ENCODE peak calls at places on chromosomes 6 and 20, in seven cellular contexts. M is brain microvascular endothelial cell, C is heart left ventricle, A is left ventricle myocardium inferior, Z is foreskin keratinocyte, J is sigmoid colon, N is hepatocyte. Y is an unnamed sample.
A peak's percentile ranks its signal among the peaks of the same experiment; 100 is the strongest.

GRCh38 chr20:25247100-25247665 is 702 bp upstream of the PYGB start:
- DNase-seq in M (peak; percentile 59), C (peak; percentile 84), A (peak; percentile 75), Z (no peak), J (peak; percentile 83), N (peak; percentile 73), Y (no peak)

GRCh38 chr6:121780325-121781313 is 345.2 kb downstream of the GJA1 start:
- DNase-seq in M (peak; percentile 59), C (peak; percentile 84), A (peak; percentile 78), Z (peak; percentile 72), J (peak; percentile 73), N (peak; percentile 12), Y (peak; percentile 88)

GRCh38 chr6:117547688-117548621 is 54.4 kb downstream of the GOPC start:
- DNase-seq in M (peak; percentile 35), C (peak; percentile 72), A (peak; percentile 65), Z (no peak), J (peak; percentile 74), N (no peak), Y (no peak)

GRCh38 chr6:107108201-107108890 is 7.0 kb downstream of the BEND3 start:
- DNase-seq in M (peak; percentile 55), C (no peak), A (no peak), Z (no peak), J (peak; percentile 29), N (no peak), Y (no peak)

GRCh38 chr6:12064125-12064524 is 52.0 kb downstream of the HIVEP1 start:
- DNase-seq in M (no peak), C (no peak), A (no peak), Z (no peak), J (no peak), N (no peak), Y (no peak)

GRCh38 chr20:10671221-10671849 is 2.5 kb downstream of the JAG1 start:
- DNase-seq in M (peak; percentile 91), C (peak; percentile 90), A (peak; percentile 70), Z (no peak), J (peak; percentile 97), N (peak; percentile 93), Y (peak; percentile 88)

GRCh38 chr6:30263734-30264133 is 50.5 kb upstream of the TRIM26 start:
- DNase-seq in M (peak; percentile 76), C (no peak), A (no peak), Z (peak; percentile 57), J (no peak), N (peak; percentile 11), Y (peak; percentile 22)

GRCh38 chr20:31824125-31824485 is 4.9 kb downstream of the MYLK2 start:
- DNase-seq in M (no peak), C (no peak), A (no peak), Z (no peak), J (no peak), N (no peak), Y (no peak)

GRCh38 chr20:62914970-62915457 is 11.3 kb downstream of the DIDO1 start:
- DNase-seq in M (peak; percentile 41), C (no peak), A (no peak), Z (no peak), J (no peak), N (no peak), Y (no peak)

GRCh38 chr6:35687658-35688604 is 784 bp downstream of the FKBP5 start:
- DNase-seq in M (no peak), C (peak; percentile 65), A (peak; percentile 62), Z (peak; percentile 33), J (peak; percentile 84), N (peak; percentile 67), Y (no peak)

GRCh38 chr6:4282926-4283325 is 147.6 kb upstream of the ECI2 start:
- DNase-seq in M (no peak), C (no peak), A (no peak), Z (no peak), J (no peak), N (no peak), Y (no peak)

GRCh38 chr6:13375360-13375878 is 47.1 kb upstream of the TBC1D7 start:
- DNase-seq in M (no peak), C (no peak), A (no peak), Z (no peak), J (no peak), N (no peak), Y (no peak)

DNA sequence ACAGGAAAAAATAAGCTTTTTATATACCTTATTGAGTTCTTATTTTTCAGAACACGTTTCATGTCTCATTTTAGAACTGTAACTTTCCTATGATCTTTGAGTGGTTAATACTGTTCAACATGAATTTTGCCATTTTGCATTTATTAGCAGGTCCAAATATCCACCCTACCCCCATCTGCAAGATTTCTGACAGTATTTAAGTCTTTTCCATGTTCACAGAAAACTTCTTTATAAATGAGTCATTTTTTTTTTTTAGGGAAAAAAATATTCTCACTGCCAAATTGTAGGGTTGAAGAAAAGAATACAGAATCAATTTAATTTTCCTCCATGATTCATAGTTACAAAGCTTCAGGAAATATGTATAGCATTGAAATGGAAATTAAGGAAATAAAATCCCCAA is 101.8 kb downstream of the COL21A1 start:
- DNase-seq in M (no peak), C (no peak), A (no peak), Z (no peak), J (no peak), N (no peak), Y (no peak)
- H3K27ac ChIP-seq in M (no peak overlapping the region), C (no peak overlapping the region), A (no peak overlapping the region), Z (no peak overlapping the region), J (no peak overlapping the region), N (no peak overlapping the region), Y (no peak overlapping the region)

GRCh38 chr6:45923831-45924391 is 91.7 kb downstream of the CLIC5 start:
- DNase-seq in M (peak; percentile 55), C (no peak), A (no peak), Z (peak; percentile 83), J (no peak), N (peak; percentile 56), Y (peak; percentile 89)

GRCh38 chr6:45917439-45917838 is 98.2 kb downstream of the CLIC5 start:
- DNase-seq in M (no peak), C (no peak), A (no peak), Z (no peak), J (no peak), N (no peak), Y (no peak)

GRCh38 chr6:45921703-45922270 is 93.9 kb downstream of the CLIC5 start:
- DNase-seq in M (no peak), C (peak; percentile 47), A (no peak), Z (no peak), J (peak; percentile 75), N (no peak), Y (no peak)

GRCh38 chr6:45922728-45923351 is 92.8 kb downstream of the CLIC5 start:
- DNase-seq in M (peak; percentile 79), C (peak; percentile 62), A (peak; percentile 44), Z (peak; percentile 15), J (peak; percentile 87), N (peak; percentile 85), Y (peak; percentile 26)

GRCh38 chr6:45920819-45921511 is 94.7 kb downstream of the CLIC5 start:
- DNase-seq in M (no peak), C (no peak), A (no peak), Z (no peak), J (no peak), N (no peak), Y (no peak)
- H3K27ac ChIP-seq in M (no peak overlapping the region), C (no peak overlapping the region), A (peak overlapping the region; percentile 56), Z (no peak overlapping the region), J (no peak overlapping the region), N (no peak overlapping the region), Y (no peak overlapping the region)

GRCh38 chr20:44186674-44187053 is 324 bp downstream of the JPH2 start:
- DNase-seq in M (no peak), C (no peak), A (no peak), Z (no peak), J (peak; percentile 68), N (peak; percentile 41), Y (no peak)
- H3K27ac ChIP-seq in M (no peak overlapping the region), C (peak overlapping the region; percentile 95), A (peak overlapping the region; percentile 94), Z (peak overlapping the region; percentile 77), J (peak overlapping the region; percentile 96), N (peak overlapping the region; percentile 88), Y (peak overlapping the region; percentile 53)

DNA sequence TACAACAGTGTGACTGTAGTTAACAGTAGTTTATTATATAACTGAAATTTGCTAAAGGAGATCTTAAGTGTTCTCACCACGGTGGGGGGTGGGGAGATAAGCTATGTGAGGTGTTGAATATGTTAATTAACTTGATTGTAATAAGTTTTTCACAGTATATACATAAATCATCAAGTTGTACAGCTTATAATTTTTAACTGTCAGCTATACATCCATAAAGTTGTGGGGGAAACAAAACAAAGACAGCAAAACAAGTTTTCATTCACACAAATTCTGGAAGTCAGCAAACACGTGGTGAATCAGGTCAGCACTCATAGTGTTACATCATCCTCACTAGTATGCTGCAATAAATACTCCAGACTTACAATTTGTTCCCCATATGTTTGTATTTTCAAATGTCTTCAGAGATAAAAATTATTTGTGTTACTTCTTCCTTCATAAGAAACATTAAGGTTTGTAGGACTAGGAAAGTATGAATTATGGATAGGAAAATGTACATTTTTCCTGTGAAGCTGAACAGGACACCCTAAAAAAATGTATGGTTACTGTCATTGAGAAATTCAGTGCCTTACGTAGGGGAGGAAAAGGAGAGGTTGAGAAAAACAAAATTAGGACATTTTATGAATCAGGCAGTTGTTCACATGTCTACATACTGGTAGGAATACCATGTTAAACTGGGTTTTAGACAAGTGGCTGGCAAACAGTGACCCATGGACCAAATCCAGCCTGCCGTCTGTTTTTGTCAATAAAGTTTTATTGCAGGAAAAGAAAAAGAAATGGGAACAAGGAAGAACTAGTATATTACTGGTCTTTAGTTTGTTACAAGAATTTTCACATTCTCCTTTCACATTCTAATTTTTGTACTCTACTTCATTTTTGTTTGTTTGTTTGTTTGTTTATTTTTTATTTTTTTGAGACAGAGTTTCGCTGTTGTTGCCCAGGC is 6.0 kb downstream of the SUMO4 start:
- DNase-seq in M (no peak), C (no peak), A (no peak), Z (no peak), J (no peak), N (no peak), Y (no peak)
- H3K27ac ChIP-seq in M (no peak overlapping the region), C (no peak overlapping the region), A (no peak overlapping the region), Z (peak overlapping the region; percentile 37), J (peak overlapping the region; percentile 26), N (peak overlapping the region; percentile 42), Y (peak overlapping the region; percentile 46)

DNA sequence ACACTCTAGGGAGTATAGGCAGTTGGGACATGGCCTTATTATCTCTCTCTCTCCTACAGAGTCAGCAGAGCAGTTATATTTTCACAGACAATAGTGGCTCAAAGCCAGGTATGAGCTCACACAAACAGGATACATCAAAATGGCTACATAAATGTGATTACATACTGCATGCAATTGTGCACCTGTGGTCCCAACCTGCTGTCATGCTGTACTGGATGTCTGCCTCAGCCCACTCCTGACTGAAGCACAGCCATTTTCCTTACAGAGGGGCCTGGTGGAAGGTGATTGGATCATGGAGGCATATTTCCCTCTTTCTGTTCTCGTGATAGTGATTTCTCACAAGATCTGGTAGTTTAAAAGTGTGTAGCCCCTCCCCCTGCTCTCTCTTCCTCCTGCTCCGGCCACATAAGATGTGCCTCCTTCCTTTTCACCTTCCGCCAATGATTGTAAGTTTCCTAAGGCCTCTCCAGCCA is 37.0 kb upstream of the SAMHD1 start:
- DNase-seq in M (peak; percentile 34), C (no peak), A (no peak), Z (peak; percentile 17), J (no peak), N (no peak), Y (peak; percentile 5)
- H3K27ac ChIP-seq in M (no peak overlapping the region), C (no peak overlapping the region), A (peak overlapping the region; percentile 39), Z (no peak overlapping the region), J (no peak overlapping the region), N (no peak overlapping the region), Y (no peak overlapping the region)

Y was measured in epithelial cell of prostate.